ENCODE peak calls at places on chromosomes 2 and 18, in eight cellular contexts. R is IMR-90, Z is kidney, L is lower lobe of right lung, S is body of pancreas, F is heart right ventricle, K is esophagus muscularis mucosa, V is tibial nerve. A is an unnamed sample. For H3K4me1, the result is how much of the 10 kb centered on the place peaks cover.

GRCh38 chr18:68414407-68414806 is 300.5 kb downstream of the TMX3 start:
- DNase-seq in R (no peak), Z (no peak), L (no peak), S (no peak), F (no peak), K (no peak), V (no peak), A (no peak)

GRCh38 chr2:175600024-175600831 is 401.8 kb downstream of the LNPK start:
- DNase-seq in R (no peak), Z (no peak), L (no peak), S (peak), F (no peak), K (no peak), V (no peak), A (no peak)

GRCh38 chr2:233892793-233893192 is 24.4 kb upstream of the TRPM8 start:
- DNase-seq in R (no peak), Z (no peak), L (no peak), S (no peak), F (no peak), K (no peak), V (no peak), A (no peak)

GRCh38 chr2:12507295-12507694 is 209.4 kb upstream of the TRIB2 start:
- DNase-seq in R (peak), Z (no peak), L (no peak), S (no peak), F (no peak), K (no peak), V (no peak), A (no peak)

GRCh38 chr2:235552671-235553070 is 58.8 kb downstream of the AGAP1 start:
- DNase-seq in R (no peak), Z (peak), L (no peak), S (no peak), F (no peak), K (no peak), V (no peak), A (peak)

GRCh38 chr2:163658556-163658955 is 77.3 kb downstream of the FIGN start:
- DNase-seq in R (no peak), Z (no peak), L (no peak), S (no peak), F (no peak), K (no peak), V (no peak), A (no peak)

GRCh38 chr2:138016703-138017102 is 52.4 kb downstream of the HNMT start:
- DNase-seq in R (no peak), Z (no peak), L (no peak), S (no peak), F (no peak), K (no peak), V (no peak), A (no peak)

GRCh38 chr2:128469203-128469602 is 150.5 kb upstream of the HS6ST1 start:
- DNase-seq in R (no peak), Z (no peak), L (no peak), S (no peak), F (no peak), K (peak), V (no peak), A (no peak)

GRCh38 chr2:230942920-230943896 is 18.2 kb upstream of the GPR55 start:
- DNase-seq in R (no peak), Z (no peak), L (no peak), S (no peak), F (no peak), K (peak), V (no peak), A (no peak)

GRCh38 chr18:26357960-26358359 is 131.7 kb downstream of the TAF4B start:
- DNase-seq in R (no peak), Z (no peak), L (no peak), S (no peak), F (no peak), K (no peak), V (no peak), A (no peak)

DNA sequence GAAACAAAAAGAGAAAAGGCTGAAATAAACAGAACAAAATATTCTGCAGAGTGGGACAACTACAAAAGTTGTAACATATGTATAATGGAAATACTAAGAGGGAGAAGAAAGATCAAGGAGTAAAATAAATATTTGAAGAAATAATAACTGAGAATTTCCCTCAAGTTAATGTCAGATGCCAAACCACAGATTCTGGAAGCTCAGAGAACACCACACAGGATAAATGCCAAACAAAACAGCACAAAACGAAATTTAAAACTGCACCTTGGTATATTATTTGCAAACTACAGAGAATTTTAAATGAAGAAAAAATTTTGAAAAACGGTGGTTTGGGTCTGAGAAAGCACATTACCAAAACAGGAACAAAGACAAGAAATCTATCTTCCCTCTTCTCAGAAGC is 1588.9 kb upstream of the TMEFF2 start:
- DNase-seq in R (no peak), Z (no peak), L (no peak), S (no peak), F (no peak), K (no peak), V (no peak), A (no peak)
- H3K4me1 ChIP-seq in R (under half), Z (under half), L (under half), S (under half), F (under half), K (under half), V (under half), A (under half)

DNA sequence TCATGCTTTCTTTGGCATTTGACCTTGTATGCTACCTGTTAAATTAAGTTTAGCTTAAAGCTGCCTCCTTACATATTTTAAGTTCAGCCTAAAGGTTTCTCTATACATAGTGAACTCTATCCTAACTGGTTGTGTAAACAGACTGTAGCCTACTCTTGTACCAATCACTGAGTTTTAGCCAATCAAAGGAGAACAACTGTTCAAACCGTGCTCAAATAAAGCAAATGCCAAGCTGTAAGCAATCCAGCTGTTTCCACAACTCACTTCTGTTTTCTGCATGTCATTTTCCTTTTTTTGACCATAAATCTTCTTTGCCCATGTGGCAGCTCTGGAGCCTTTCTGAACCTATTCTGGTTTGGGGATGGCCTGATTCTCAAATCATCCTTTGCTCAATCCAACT is 1603.8 kb upstream of the ACVR2A start:
- DNase-seq in R (no peak), Z (no peak), L (no peak), S (no peak), F (no peak), K (no peak), V (no peak), A (no peak)
- H3K27ac ChIP-seq in R (no peak), Z (no peak), L (no peak), S (no peak), F (no peak), K (no peak), V (no peak), A (no peak)

DNA sequence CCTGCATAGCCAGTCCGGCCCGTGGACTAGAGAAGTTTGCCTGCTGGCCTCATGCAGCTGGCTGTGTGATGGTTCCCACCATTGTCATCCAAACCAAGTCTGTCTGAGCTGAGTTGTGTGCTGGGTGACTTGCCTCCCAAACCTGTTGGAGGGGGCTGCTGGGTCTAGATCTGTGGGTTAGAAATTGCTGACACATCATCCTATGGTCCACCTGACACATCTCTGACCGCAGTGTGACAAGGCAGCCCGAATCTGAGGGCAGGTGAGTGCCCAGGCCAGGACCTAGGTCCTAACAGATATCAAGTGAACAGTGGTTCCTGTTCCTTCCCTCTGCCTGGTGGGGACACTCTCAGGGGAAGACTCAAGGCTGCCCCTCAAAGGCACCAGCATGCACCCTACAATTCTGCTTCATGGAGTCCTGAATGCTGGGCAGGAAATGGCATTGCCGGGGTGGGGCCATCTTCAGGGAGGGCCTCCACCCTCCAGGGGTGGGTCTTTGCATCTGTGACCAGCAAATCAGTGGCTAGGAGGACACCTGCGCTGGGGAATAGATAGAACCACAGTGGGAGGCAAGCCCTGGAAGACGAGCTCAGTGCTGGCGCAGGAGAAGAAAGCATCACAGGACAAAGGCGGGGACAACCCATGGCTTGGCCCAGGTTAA is 117.9 kb upstream of the ID2 start:
- DNase-seq in R (no peak), Z (peak), L (no peak), S (no peak), F (no peak), K (no peak), V (no peak), A (no peak)
- H3K4me1 ChIP-seq in R (under half), Z (under half), L (under half), S (under half), F (under half), K (under half), V (under half), A (under half)

GRCh38 chr18:48727685-48728084 is 188.9 kb downstream of the CTIF start:
- DNase-seq in R (no peak), Z (no peak), L (no peak), S (no peak), F (no peak), K (no peak), V (no peak), A (no peak)

GRCh38 chr18:48729421-48729820 is 190.6 kb downstream of the CTIF start:
- DNase-seq in R (peak), Z (no peak), L (peak), S (no peak), F (no peak), K (no peak), V (no peak), A (no peak)

GRCh38 chr18:48730010-48730409 is 191.2 kb downstream of the CTIF start:
- DNase-seq in R (no peak), Z (peak), L (peak), S (no peak), F (no peak), K (no peak), V (no peak), A (no peak)

GRCh38 chr18:48725596-48725995 is 186.8 kb downstream of the CTIF start:
- DNase-seq in R (no peak), Z (peak), L (peak), S (no peak), F (no peak), K (no peak), V (no peak), A (no peak)

GRCh38 chr18:48728204-48728833 is 189.5 kb downstream of the CTIF start:
- DNase-seq in R (peak), Z (peak), L (peak), S (no peak), F (no peak), K (no peak), V (no peak), A (no peak)
- H3K27ac ChIP-seq in R (peak), Z (no peak), L (no peak), S (no peak), F (peak), K (peak), V (no peak), A (no peak)

GRCh38 chr2:86631846-86632485 is 8.3 kb upstream of the RNF103 start:
- DNase-seq in R (no peak), Z (no peak), L (no peak), S (no peak), F (no peak), K (no peak), V (no peak), A (peak)
- H3K4me1 ChIP-seq in R (under half), Z (under half), L (under half), S (under half), F (under half), K (under half), V (under half), A (under half)

GRCh38 chr18:11909081-11909410 is 929 bp upstream of the MPPE1 start:
- DNase-seq in R (peak), Z (no peak), L (no peak), S (no peak), F (no peak), K (no peak), V (no peak), A (no peak)
- H3K27ac ChIP-seq in R (peak), Z (peak), L (peak), S (peak), F (peak), K (peak), V (peak), A (peak)

GRCh38 chr2:10310489-10310888 is 7.8 kb downstream of the HPCAL1 start:
- DNase-seq in R (no peak), Z (no peak), L (no peak), S (no peak), F (no peak), K (no peak), V (no peak), A (no peak)
- H3K4me1 ChIP-seq in R (under half), Z (under half), L (under half), S (under half), F (under half), K (under half), V (under half), A (under half)